ENCODE peak calls at places on chromosomes 13 and 19, in ten cellular contexts. One of them, this sample, is unnamed.

GRCh38 chr13:48151766-48152165 is 56.9 kb upstream of the MED4 start:
- DNase-seq in Peyer's patch: no peak
- DNase-seq in mucosa of descending colon: no peak
- DNase-seq in PC-3: no peak
- DNase-seq in brain microvascular endothelial cell: no peak
- DNase-seq in GM06990: no peak
- DNase-seq in Caco-2: no peak
- DNase-seq in left lung: no peak
- DNase-seq in heart left ventricle: no peak
- DNase-seq in cardiac muscle cell: no peak
- DNase-seq in this sample: no peak

GRCh38 chr13:99382428-99383133 is 75.4 kb upstream of the GPR183 start:
- DNase-seq in Peyer's patch: peak; percentile 70
- DNase-seq in mucosa of descending colon: peak; percentile 63
- DNase-seq in PC-3: no peak
- DNase-seq in brain microvascular endothelial cell: no peak
- DNase-seq in GM06990: no peak
- DNase-seq in Caco-2: no peak
- DNase-seq in left lung: no peak
- DNase-seq in heart left ventricle: no peak
- DNase-seq in cardiac muscle cell: no peak
- DNase-seq in this sample: no peak

GRCh38 chr13:99380921-99381645 is 73.9 kb upstream of the GPR183 start:
- DNase-seq in Peyer's patch: peak; percentile 79
- DNase-seq in mucosa of descending colon: no peak
- DNase-seq in PC-3: no peak
- DNase-seq in brain microvascular endothelial cell: no peak
- DNase-seq in GM06990: no peak
- DNase-seq in Caco-2: no peak
- DNase-seq in left lung: no peak
- DNase-seq in heart left ventricle: no peak
- DNase-seq in cardiac muscle cell: no peak
- DNase-seq in this sample: no peak

GRCh38 chr19:5131031-5131865 is 162.3 kb downstream of the KDM4B start:
- DNase-seq in Peyer's patch: peak; percentile 85
- DNase-seq in mucosa of descending colon: peak; percentile 16
- DNase-seq in PC-3: no peak
- DNase-seq in brain microvascular endothelial cell: no peak
- DNase-seq in GM06990: peak; percentile 84
- DNase-seq in Caco-2: no peak
- DNase-seq in left lung: no peak
- DNase-seq in heart left ventricle: no peak
- DNase-seq in cardiac muscle cell: no peak
- DNase-seq in this sample: no peak

GRCh38 chr13:43698743-43699142 is 88.0 kb downstream of the ENOX1 start:
- DNase-seq in Peyer's patch: no peak
- DNase-seq in mucosa of descending colon: no peak
- DNase-seq in PC-3: no peak
- DNase-seq in brain microvascular endothelial cell: peak; percentile 36
- DNase-seq in GM06990: no peak
- DNase-seq in Caco-2: no peak
- DNase-seq in left lung: no peak
- DNase-seq in heart left ventricle: no peak
- DNase-seq in cardiac muscle cell: no peak
- DNase-seq in this sample: no peak

GRCh38 chr13:46385946-46386345 is 1.1 kb downstream of the RUBCNL start:
- DNase-seq in Peyer's patch: no peak
- DNase-seq in mucosa of descending colon: peak; percentile 31
- DNase-seq in PC-3: no peak
- DNase-seq in brain microvascular endothelial cell: no peak
- DNase-seq in GM06990: peak; percentile 29
- DNase-seq in Caco-2: no peak
- DNase-seq in left lung: no peak
- DNase-seq in heart left ventricle: no peak
- DNase-seq in cardiac muscle cell: no peak
- DNase-seq in this sample: no peak

GRCh38 chr13:75258159-75258782 is 223.7 kb downstream of the TBC1D4 start:
- DNase-seq in Peyer's patch: no peak
- DNase-seq in mucosa of descending colon: no peak
- DNase-seq in PC-3: peak; percentile 73
- DNase-seq in brain microvascular endothelial cell: no peak
- DNase-seq in GM06990: no peak
- DNase-seq in Caco-2: peak; percentile 43
- DNase-seq in left lung: no peak
- DNase-seq in heart left ventricle: no peak
- DNase-seq in cardiac muscle cell: peak; percentile 54
- DNase-seq in this sample: no peak

GRCh38 chr19:3548594-3548993 is 8.8 kb downstream of the MFSD12 start:
- DNase-seq in Peyer's patch: no peak
- DNase-seq in mucosa of descending colon: no peak
- DNase-seq in PC-3: no peak
- DNase-seq in brain microvascular endothelial cell: no peak
- DNase-seq in GM06990: no peak
- DNase-seq in Caco-2: no peak
- DNase-seq in left lung: peak; percentile 58
- DNase-seq in heart left ventricle: no peak
- DNase-seq in cardiac muscle cell: no peak
- DNase-seq in this sample: no peak

GRCh38 chr13:25222740-25223139 is 50.7 kb upstream of the AMER2 start:
- DNase-seq in Peyer's patch: no peak
- DNase-seq in mucosa of descending colon: no peak
- DNase-seq in PC-3: no peak
- DNase-seq in brain microvascular endothelial cell: no peak
- DNase-seq in GM06990: no peak
- DNase-seq in Caco-2: no peak
- DNase-seq in left lung: no peak
- DNase-seq in heart left ventricle: no peak
- DNase-seq in cardiac muscle cell: no peak
- DNase-seq in this sample: no peak

GRCh38 chr13:38348890-38349289 is 761 bp upstream of the UFM1 start:
- DNase-seq in Peyer's patch: peak; percentile 46
- DNase-seq in mucosa of descending colon: peak; percentile 29
- DNase-seq in PC-3: peak; percentile 30
- DNase-seq in brain microvascular endothelial cell: peak; percentile 16
- DNase-seq in GM06990: peak; percentile 4
- DNase-seq in Caco-2: peak; percentile 27
- DNase-seq in left lung: no peak
- DNase-seq in heart left ventricle: no peak
- DNase-seq in cardiac muscle cell: peak; percentile 1
- DNase-seq in this sample: no peak

GRCh38 chr19:17339088-17339741 is 1.9 kb downstream of the GTPBP3 start:
- DNase-seq in Peyer's patch: no peak
- DNase-seq in mucosa of descending colon: peak; percentile 66
- DNase-seq in PC-3: no peak
- DNase-seq in brain microvascular endothelial cell: no peak
- DNase-seq in GM06990: no peak
- DNase-seq in Caco-2: no peak
- DNase-seq in left lung: peak; percentile 34
- DNase-seq in heart left ventricle: no peak
- DNase-seq in cardiac muscle cell: no peak
- DNase-seq in this sample: no peak

GRCh38 chr13:83121904-83122303 is 760.4 kb downstream of the SLITRK1 start:
- DNase-seq in Peyer's patch: no peak
- DNase-seq in mucosa of descending colon: no peak
- DNase-seq in PC-3: no peak
- DNase-seq in brain microvascular endothelial cell: no peak
- DNase-seq in GM06990: no peak
- DNase-seq in Caco-2: no peak
- DNase-seq in left lung: no peak
- DNase-seq in heart left ventricle: no peak
- DNase-seq in cardiac muscle cell: no peak
- DNase-seq in this sample: no peak

DNA sequence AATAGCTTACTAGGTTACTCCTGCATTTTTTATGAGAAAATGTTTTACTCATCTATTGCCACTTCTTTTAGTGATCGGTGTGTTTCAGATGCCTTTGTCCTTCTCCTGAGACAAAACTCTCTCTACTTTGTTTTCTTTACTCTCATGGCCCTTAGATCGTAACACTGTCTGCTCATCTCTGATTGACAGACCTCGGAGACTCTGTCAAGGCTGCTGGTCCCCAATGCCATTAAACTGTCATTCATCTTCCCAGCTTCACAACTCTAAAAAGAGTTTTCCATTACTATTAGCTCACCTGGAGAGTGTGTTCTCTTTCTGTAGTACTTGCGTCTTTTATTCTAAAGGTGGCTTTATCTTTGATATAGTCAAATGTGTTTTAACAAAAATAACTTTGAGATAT is 765.2 kb downstream of the SLITRK1 start:
- DNase-seq in Peyer's patch: no peak
- DNase-seq in mucosa of descending colon: no peak
- DNase-seq in PC-3: no peak
- DNase-seq in brain microvascular endothelial cell: no peak
- DNase-seq in GM06990: no peak
- DNase-seq in Caco-2: no peak
- DNase-seq in left lung: no peak
- DNase-seq in heart left ventricle: no peak
- DNase-seq in cardiac muscle cell: no peak
- DNase-seq in this sample: no peak
- TF ChIP-seq CTCF in Peyer's patch: no peak
- TF ChIP-seq CTCF in mucosa of descending colon: no peak
- TF ChIP-seq CTCF in PC-3: no peak
- TF ChIP-seq CTCF in brain microvascular endothelial cell: no peak
- TF ChIP-seq CTCF in GM06990: no peak
- TF ChIP-seq CTCF in Caco-2: no peak
- TF ChIP-seq CTCF in left lung: no peak
- TF ChIP-seq CTCF in heart left ventricle: no peak
- TF ChIP-seq CTCF in cardiac muscle cell: no peak
- TF ChIP-seq CTCF in this sample: no peak

DNA sequence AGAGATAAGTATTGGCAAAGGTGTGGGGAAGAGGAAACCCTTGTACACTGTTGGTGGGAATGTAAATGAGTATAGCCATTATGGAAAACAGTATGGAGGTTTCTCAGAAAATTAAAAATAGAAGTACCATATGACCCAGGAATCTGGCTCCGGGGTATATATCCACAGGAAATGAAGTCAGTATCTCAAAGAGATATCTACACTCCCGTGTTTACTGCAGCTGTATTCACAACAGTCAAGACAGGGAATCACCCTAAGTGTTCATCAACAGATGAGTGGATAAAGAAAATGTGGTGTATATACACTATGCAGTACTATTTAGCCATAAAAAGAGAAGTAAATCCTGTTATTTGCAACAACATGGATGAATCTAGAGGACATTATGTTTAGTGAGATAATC is 13.5 kb downstream of the KCTD12 start:
- DNase-seq in Peyer's patch: no peak
- DNase-seq in mucosa of descending colon: no peak
- DNase-seq in PC-3: no peak
- DNase-seq in brain microvascular endothelial cell: no peak
- DNase-seq in GM06990: no peak
- DNase-seq in Caco-2: no peak
- DNase-seq in left lung: no peak
- DNase-seq in heart left ventricle: no peak
- DNase-seq in cardiac muscle cell: no peak
- DNase-seq in this sample: no peak
- H3K36me3 ChIP-seq in Peyer's patch: no peaks in the 10 kb centered on the region
- H3K36me3 ChIP-seq in mucosa of descending colon: no peaks in the 10 kb centered on the region
- H3K36me3 ChIP-seq in PC-3: no peaks in the 10 kb centered on the region
- H3K36me3 ChIP-seq in brain microvascular endothelial cell: no peaks in the 10 kb centered on the region
- H3K36me3 ChIP-seq in GM06990: no peaks in the 10 kb centered on the region
- H3K36me3 ChIP-seq in Caco-2: no peaks in the 10 kb centered on the region
- H3K36me3 ChIP-seq in left lung: no peaks in the 10 kb centered on the region
- H3K36me3 ChIP-seq in heart left ventricle: no peaks in the 10 kb centered on the region
- H3K36me3 ChIP-seq in cardiac muscle cell: no peaks in the 10 kb centered on the region
- H3K36me3 ChIP-seq in this sample: no peaks in the 10 kb centered on the region

DNA sequence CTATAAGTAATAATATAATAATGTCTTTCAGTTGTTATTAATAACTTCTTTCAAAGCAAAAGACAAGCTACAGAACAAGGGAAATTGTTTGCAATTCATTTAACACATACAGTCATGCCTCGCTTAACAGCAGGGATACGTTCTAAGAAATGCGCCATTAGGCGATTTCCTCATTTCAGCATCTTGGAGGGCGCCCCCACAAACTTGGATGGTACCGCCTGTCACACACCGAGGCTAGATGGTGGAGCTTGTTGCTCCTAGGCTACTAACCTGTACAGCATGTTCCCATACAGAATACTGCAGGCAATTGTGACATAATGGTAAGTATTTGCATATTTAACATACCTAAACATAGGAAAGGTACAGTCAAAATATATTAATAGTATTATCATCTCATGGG is 8.2 kb upstream of the ANKRD10 start:
- DNase-seq in Peyer's patch: no peak
- DNase-seq in mucosa of descending colon: no peak
- DNase-seq in PC-3: no peak
- DNase-seq in brain microvascular endothelial cell: no peak
- DNase-seq in GM06990: no peak
- DNase-seq in Caco-2: no peak
- DNase-seq in left lung: no peak
- DNase-seq in heart left ventricle: no peak
- DNase-seq in cardiac muscle cell: no peak
- DNase-seq in this sample: no peak
- TF ChIP-seq CTCF in Peyer's patch: no peak
- TF ChIP-seq CTCF in mucosa of descending colon: no peak
- TF ChIP-seq CTCF in PC-3: no peak
- TF ChIP-seq CTCF in brain microvascular endothelial cell: no peak
- TF ChIP-seq CTCF in GM06990: no peak
- TF ChIP-seq CTCF in Caco-2: no peak
- TF ChIP-seq CTCF in left lung: no peak
- TF ChIP-seq CTCF in heart left ventricle: no peak
- TF ChIP-seq CTCF in cardiac muscle cell: no peak
- TF ChIP-seq CTCF in this sample: no peak

GRCh38 chr19:18357442-18358264 is 17.3 kb downstream of the PGPEP1 start:
- DNase-seq in Peyer's patch: no peak
- DNase-seq in mucosa of descending colon: no peak
- DNase-seq in PC-3: no peak
- DNase-seq in brain microvascular endothelial cell: no peak
- DNase-seq in GM06990: no peak
- DNase-seq in Caco-2: no peak
- DNase-seq in left lung: no peak
- DNase-seq in heart left ventricle: no peak
- DNase-seq in cardiac muscle cell: no peak
- DNase-seq in this sample: no peak

GRCh38 chr19:18363787-18364186 is 22.2 kb upstream of the GDF15 start:
- DNase-seq in Peyer's patch: no peak
- DNase-seq in mucosa of descending colon: no peak
- DNase-seq in PC-3: no peak
- DNase-seq in brain microvascular endothelial cell: no peak
- DNase-seq in GM06990: no peak
- DNase-seq in Caco-2: no peak
- DNase-seq in left lung: no peak
- DNase-seq in heart left ventricle: no peak
- DNase-seq in cardiac muscle cell: no peak
- DNase-seq in this sample: no peak

GRCh38 chr19:18362934-18363542 is 22.6 kb downstream of the PGPEP1 start:
- DNase-seq in Peyer's patch: no peak
- DNase-seq in mucosa of descending colon: no peak
- DNase-seq in PC-3: no peak
- DNase-seq in brain microvascular endothelial cell: no peak
- DNase-seq in GM06990: no peak
- DNase-seq in Caco-2: no peak
- DNase-seq in left lung: no peak
- DNase-seq in heart left ventricle: no peak
- DNase-seq in cardiac muscle cell: no peak
- DNase-seq in this sample: no peak

GRCh38 chr19:18364826-18365528 is 21.0 kb upstream of the GDF15 start:
- DNase-seq in Peyer's patch: peak; percentile 89
- DNase-seq in mucosa of descending colon: peak; percentile 95
- DNase-seq in PC-3: peak; percentile 87
- DNase-seq in brain microvascular endothelial cell: peak; percentile 99
- DNase-seq in GM06990: no peak
- DNase-seq in Caco-2: peak; percentile 60
- DNase-seq in left lung: peak; percentile 82
- DNase-seq in heart left ventricle: peak; percentile 70
- DNase-seq in cardiac muscle cell: peak; percentile 45
- DNase-seq in this sample: peak; percentile 84

GRCh38 chr19:18361646-18362045 is 21.2 kb downstream of the PGPEP1 start:
- DNase-seq in Peyer's patch: no peak
- DNase-seq in mucosa of descending colon: no peak
- DNase-seq in PC-3: no peak
- DNase-seq in brain microvascular endothelial cell: no peak
- DNase-seq in GM06990: no peak
- DNase-seq in Caco-2: no peak
- DNase-seq in left lung: no peak
- DNase-seq in heart left ventricle: no peak
- DNase-seq in cardiac muscle cell: no peak
- DNase-seq in this sample: no peak
- H3K36me3 ChIP-seq in Peyer's patch: peaks cover 71% of the 10 kb centered on the region
- H3K36me3 ChIP-seq in mucosa of descending colon: no peaks in the 10 kb centered on the region
- H3K36me3 ChIP-seq in PC-3: no peaks in the 10 kb centered on the region
- H3K36me3 ChIP-seq in brain microvascular endothelial cell: peaks cover 12% of the 10 kb centered on the region
- H3K36me3 ChIP-seq in GM06990: peaks cover 22% of the 10 kb centered on the region
- H3K36me3 ChIP-seq in Caco-2: peaks cover 5% of the 10 kb centered on the region
- H3K36me3 ChIP-seq in left lung: peaks cover 60% of the 10 kb centered on the region
- H3K36me3 ChIP-seq in heart left ventricle: peaks cover 55% of the 10 kb centered on the region
- H3K36me3 ChIP-seq in cardiac muscle cell: peaks cover 10% of the 10 kb centered on the region
- H3K36me3 ChIP-seq in this sample: peaks cover 39% of the 10 kb centered on the region

This sample was measured in tibial artery.